ENCODE peak calls at places on chromosomes 11 and 22, in four cellular contexts. R is K562, N is HepG2, B is endothelial cell of umbilical vein. C is an unnamed sample.

GRCh38 chr11:282630-283360 is 4.6 kb downstream of the NLRP6 start:
- DNase-seq in R (no peak), N (no peak), B (no peak), C (no peak)

GRCh38 chr11:120515186-120515723 is 3.7 kb downstream of the GRIK4 start:
- DNase-seq in R (no peak), N (no peak), B (no peak), C (no peak)

GRCh38 chr11:92867913-92868619 is 101.4 kb upstream of the MTNR1B start:
- DNase-seq in R (no peak), N (no peak), B (no peak), C (no peak)

GRCh38 chr22:46289244-46289891 is 7.3 kb upstream of the GTSE1 start:
- DNase-seq in R (no peak), N (no peak), B (no peak), C (no peak)

GRCh38 chr11:62142043-62142375 is 18.2 kb downstream of the INCENP start:
- DNase-seq in R (no peak), N (no peak), B (no peak), C (no peak)

GRCh38 chr11:86919557-86920210 is 35.5 kb downstream of the FZD4 start:
- DNase-seq in R (peak), N (peak), B (peak), C (peak)

GRCh38 chr22:44777364-44777756 is 25.0 kb downstream of the ARHGAP8 start:
- DNase-seq in R (no peak), N (no peak), B (no peak), C (no peak)

GRCh38 chr11:83951521-83951920 is 665.4 kb upstream of the CCDC90B start:
- DNase-seq in R (no peak), N (no peak), B (no peak), C (no peak)

GRCh38 chr11:106091480-106092123 is 14.1 kb downstream of the AASDHPPT start:
- DNase-seq in R (no peak), N (no peak), B (peak), C (no peak)

GRCh38 chr11:64970731-64971151 is 1.2 kb downstream of the MAJIN start:
- DNase-seq in R (no peak), N (no peak), B (peak), C (no peak)

GRCh38 chr22:35977136-35977535 is 51.5 kb downstream of the RBFOX2 start:
- DNase-seq in R (no peak), N (no peak), B (no peak), C (no peak)

GRCh38 chr11:46865340-46865739 is 19.3 kb upstream of the CKAP5 start:
- DNase-seq in R (no peak), N (no peak), B (peak), C (no peak)

GRCh38 chr11:109939176-109939810 is 153.9 kb upstream of the ZC3H12C start:
- DNase-seq in R (peak), N (peak), B (peak), C (peak)

GRCh38 chr22:19122752-19123492 is 710 bp upstream of the DGCR2 start:
- DNase-seq in R (no peak), N (no peak), B (no peak), C (no peak)

GRCh38 chr11:19728436-19728835 is 15.8 kb downstream of the NAV2 start:
- DNase-seq in R (no peak), N (no peak), B (no peak), C (no peak)

GRCh38 chr22:49368221-49368975 is 459.3 kb downstream of the BRD1 start:
- DNase-seq in R (no peak), N (no peak), B (no peak), C (no peak)

GRCh38 chr11:32087602-32088001 is 3.3 kb upstream of the RCN1 start:
- DNase-seq in R (peak), N (no peak), B (no peak), C (no peak)

GRCh38 chr22:42281706-42282251 is 11.3 kb upstream of the TCF20 start:
- DNase-seq in R (no peak), N (no peak), B (no peak), C (no peak)

GRCh38 chr11:18329196-18329870 is 7.0 kb downstream of the GTF2H1 start:
- DNase-seq in R (peak), N (no peak), B (no peak), C (no peak)

GRCh38 chr11:64341429-64341828 is 1.4 kb downstream of the CCDC88B start:
- DNase-seq in R (no peak), N (no peak), B (no peak), C (no peak)

GRCh38 chr22:48361099-48361639 is 1466.5 kb downstream of the BRD1 start:
- DNase-seq in R (no peak), N (no peak), B (no peak), C (no peak)

GRCh38 chr22:46057206-46057605 is 80.2 kb upstream of the WNT7B start:
- DNase-seq in R (no peak), N (no peak), B (no peak), C (no peak)

GRCh38 chr22:35561796-35562526 is 21.3 kb downstream of the RASD2 start:
- DNase-seq in R (peak), N (no peak), B (no peak), C (peak)

GRCh38 chr11:27254744-27255446 is 108.1 kb downstream of the CCDC34 start:
- DNase-seq in R (no peak), N (no peak), B (no peak), C (no peak)
- TF ChIP-seq MAX in R (no peak), N (no peak), B (no peak), C (no peak)

DNA sequence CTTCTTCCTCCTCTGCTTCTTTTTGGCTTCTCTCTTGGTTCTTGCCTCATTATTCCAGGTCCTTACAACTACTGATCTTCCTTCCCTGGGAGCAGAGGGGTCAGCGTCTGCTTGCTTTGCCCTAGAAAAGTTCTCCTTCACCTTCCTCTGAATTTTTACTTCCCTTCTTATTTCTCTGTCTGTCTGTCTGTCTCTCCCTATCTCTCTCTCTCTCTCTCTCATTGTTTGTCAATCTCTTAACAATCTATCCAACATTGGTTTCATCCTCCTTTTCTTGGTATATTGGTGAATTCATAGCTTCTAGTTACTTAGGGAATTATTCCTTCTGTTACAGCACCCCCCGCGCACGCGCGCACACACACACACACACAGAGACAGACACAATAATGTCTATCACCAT is 559.1 kb downstream of the MN1 start:
- DNase-seq in R (no peak), N (no peak), B (no peak), C (no peak)
- TF ChIP-seq MAX in R (no peak), N (no peak), B (no peak), C (no peak)

GRCh38 chr22:22752556-22753477 is 108.4 kb downstream of the GGTLC2 start:
- DNase-seq in R (peak), N (no peak), B (no peak), C (no peak)
- TF ChIP-seq MAX in R (no peak), N (no peak), B (no peak), C (no peak)

DNA sequence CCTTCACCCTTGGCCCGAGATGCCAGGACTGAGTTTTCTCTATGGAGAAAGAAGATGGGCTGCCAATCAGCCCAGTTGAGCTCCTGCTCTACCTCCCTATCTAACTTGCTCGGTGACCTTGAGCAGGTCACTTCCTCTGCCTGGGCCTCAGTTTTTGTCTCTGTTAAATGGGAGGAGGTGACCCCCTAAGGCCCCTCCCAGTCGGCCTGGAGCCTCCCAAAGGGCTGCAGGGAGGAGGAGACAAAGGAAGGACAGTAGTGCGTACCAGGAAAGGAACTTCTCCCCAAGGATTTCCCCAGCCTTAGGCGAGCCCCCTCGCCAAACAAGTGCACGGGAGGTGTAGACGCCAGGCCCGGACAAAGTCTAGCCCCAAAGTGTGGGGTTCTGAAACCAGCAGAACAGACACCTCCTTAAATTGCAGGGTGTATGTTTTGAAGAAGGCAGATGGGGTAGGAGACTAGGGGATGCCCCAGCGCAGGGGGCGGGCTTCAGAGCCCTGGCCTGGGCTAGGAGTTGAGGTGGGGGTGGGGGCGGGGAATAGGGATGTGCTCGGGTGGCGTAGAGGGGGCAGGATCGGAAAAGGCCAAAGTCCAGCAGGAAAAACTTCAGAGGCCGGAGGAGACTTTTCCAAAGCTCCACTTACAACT is 1.0 kb downstream of the CBX7 start:
- DNase-seq in R (no peak), N (no peak), B (no peak), C (no peak)
- TF ChIP-seq MAX in R (no peak), N (no peak), B (no peak), C (no peak)

GRCh38 chr11:93887111-93887510 is 36.7 kb upstream of the VSTM5 start:
- DNase-seq in R (no peak), N (no peak), B (no peak), C (no peak)
- TF ChIP-seq MAX in R (no peak), N (no peak), B (no peak), C (no peak)

GRCh38 chr11:72617080-72617744 is 57.0 kb downstream of the PDE2A start:
- DNase-seq in R (no peak), N (no peak), B (no peak), C (no peak)
- TF ChIP-seq MAX in R (no peak), N (no peak), B (no peak), C (no peak)

C was measured in HCT116.